ENCODE peak calls at places on chromosomes 4 and X, in nine cellular contexts. T, L, G, K, Z, Q, N, U and A are unnamed samples.

GRCh38 chrX:39519213-39519544 is 578.6 kb downstream of the BCOR start:
- DNase-seq in K (peak; percentile 58), L (peak; percentile 76), G (no peak), T (no peak), Q (no peak), N (no peak), U (no peak), Z (peak; percentile 15), A (no peak)

GRCh38 chr4:98626350-98626749 is 32.1 kb downstream of the TSPAN5 start:
- DNase-seq in G (peak; percentile 67), U (no peak), N (peak; percentile 79), L (peak; percentile 89), K (peak; percentile 83), Q (no peak), T (no peak), Z (peak; percentile 18), A (no peak)

GRCh38 chr4:125168531-125168930 is 146.2 kb upstream of the FAT4 start:
- DNase-seq in K (no peak), U (no peak), G (no peak), Z (no peak), Q (no peak), T (no peak), L (no peak), N (no peak), A (no peak)

GRCh38 chr4:150155391-150155790 is 77.1 kb downstream of the DCLK2 start:
- DNase-seq in Q (no peak), N (peak; percentile 19), L (no peak), K (no peak), T (no peak), Z (no peak), G (no peak), U (no peak), A (no peak)

GRCh38 chrX:153477039-153477438 is 6.7 kb upstream of the HAUS7 start:
- DNase-seq in T (no peak), K (peak; percentile 54), G (no peak), U (no peak), Q (peak; percentile 86), L (peak; percentile 71), Z (no peak), N (no peak), A (no peak)

GRCh38 chr4:55435136-55435535 is 39.4 kb downstream of the TMEM165 start:
- DNase-seq in Z (no peak), K (no peak), L (peak; percentile 52), G (no peak), N (peak; percentile 75), Q (no peak), T (no peak), U (no peak), A (no peak)

GRCh38 chr4:3657917-3658913 is 108.0 kb upstream of the ADRA2C start:
- DNase-seq in K (no peak), G (peak; percentile 97), Z (peak; percentile 28), N (no peak), Q (no peak), L (peak; percentile 62), U (no peak), T (no peak), A (no peak)

GRCh38 chr4:23889814-23890269 is at the start of gene PPARGC1A:
- DNase-seq in Q (peak; percentile 66), Z (peak; percentile 47), T (peak; percentile 91), N (peak; percentile 1), U (no peak), G (peak; percentile 84), K (peak; percentile 30), L (peak; percentile 61), A (peak; percentile 77)

GRCh38 chr4:93144644-93145043 is 683.9 kb upstream of the ATOH1 start:
- DNase-seq in U (no peak), Z (no peak), G (no peak), Q (no peak), K (no peak), N (no peak), T (no peak), L (no peak), A (no peak)

GRCh38 chrX:45479835-45480422 is 279.3 kb upstream of the DIPK2B start:
- DNase-seq in G (no peak), N (peak; percentile 83), U (no peak), Z (no peak), T (no peak), Q (no peak), K (no peak), L (peak; percentile 58), A (no peak)

DNA sequence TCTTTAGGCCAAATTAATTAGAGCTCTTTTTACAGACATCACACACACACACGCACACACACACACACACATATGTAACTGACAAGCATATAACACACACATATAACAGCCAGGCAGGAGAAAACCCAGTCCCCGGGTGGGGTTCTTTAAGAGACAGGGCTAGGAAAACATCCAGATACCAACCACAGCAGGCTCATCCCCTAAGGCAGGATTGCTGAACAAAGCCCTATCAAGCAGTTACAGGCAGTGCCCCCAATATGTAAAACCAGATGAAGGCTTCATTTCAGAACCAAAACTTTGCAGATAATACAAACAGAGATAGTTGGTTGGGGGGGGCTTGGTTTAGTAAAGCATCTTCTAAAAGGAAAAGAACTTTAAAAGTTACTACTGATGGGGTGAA is 18.0 kb upstream of the FAM47E start:
- DNase-seq in Q (no peak), K (no peak), G (no peak), N (no peak), Z (no peak), T (no peak), L (no peak), U (no peak), A (no peak)
- H3K4me3 ChIP-seq in Q (no peak overlapping the region), K (no peak overlapping the region), G (no peak overlapping the region), N (no peak overlapping the region), Z (no peak overlapping the region), T (no peak overlapping the region), L (no peak overlapping the region), U (no peak overlapping the region), A (no peak overlapping the region)

GRCh38 chrX:40845331-40845911 is 110.1 kb upstream of the MED14 start:
- DNase-seq in N (peak; percentile 20), T (no peak), G (no peak), K (peak; percentile 40), U (no peak), Q (no peak), L (peak; percentile 94), Z (peak; percentile 16), A (no peak)
- H3K9me3 ChIP-seq in N (no peaks in the 10 kb centered on the region), T (no peaks in the 10 kb centered on the region), G (peaks cover 24% of the 10 kb centered on the region), K (no peaks in the 10 kb centered on the region), U (peaks cover 43% of the 10 kb centered on the region), Q (peaks cover 8% of the 10 kb centered on the region), L (no peaks in the 10 kb centered on the region), Z (peaks cover 17% of the 10 kb centered on the region), A (no peaks in the 10 kb centered on the region)

GRCh38 chr4:36446275-36446674 is 164.9 kb downstream of the DTHD1 start:
- DNase-seq in K (no peak), U (no peak), Q (no peak), Z (no peak), N (no peak), L (no peak), G (no peak), T (no peak), A (no peak)
- H3K4me3 ChIP-seq in K (no peak overlapping the region), U (no peak overlapping the region), Q (no peak overlapping the region), Z (no peak overlapping the region), N (no peak overlapping the region), L (no peak overlapping the region), G (no peak overlapping the region), T (no peak overlapping the region), A (no peak overlapping the region)

GRCh38 chrX:48818866-48819265 is 7.4 kb upstream of the ERAS start:
- DNase-seq in K (no peak), T (no peak), Q (no peak), Z (no peak), G (no peak), L (no peak), N (no peak), U (no peak), A (no peak)

GRCh38 chrX:48815266-48815665 is 11.0 kb upstream of the ERAS start:
- DNase-seq in K (no peak), Q (no peak), Z (no peak), N (no peak), L (no peak), T (no peak), U (no peak), G (no peak), A (no peak)

GRCh38 chrX:48814722-48815121 is 11.6 kb upstream of the ERAS start:
- DNase-seq in Z (no peak), L (no peak), Q (no peak), U (no peak), N (peak; percentile 13), G (no peak), K (no peak), T (no peak), A (no peak)

GRCh38 chrX:48816014-48816810 is 10.1 kb upstream of the ERAS start:
- DNase-seq in Z (no peak), N (no peak), K (no peak), L (no peak), Q (peak; percentile 64), T (no peak), G (no peak), U (no peak), A (peak; percentile 1)

DNA sequence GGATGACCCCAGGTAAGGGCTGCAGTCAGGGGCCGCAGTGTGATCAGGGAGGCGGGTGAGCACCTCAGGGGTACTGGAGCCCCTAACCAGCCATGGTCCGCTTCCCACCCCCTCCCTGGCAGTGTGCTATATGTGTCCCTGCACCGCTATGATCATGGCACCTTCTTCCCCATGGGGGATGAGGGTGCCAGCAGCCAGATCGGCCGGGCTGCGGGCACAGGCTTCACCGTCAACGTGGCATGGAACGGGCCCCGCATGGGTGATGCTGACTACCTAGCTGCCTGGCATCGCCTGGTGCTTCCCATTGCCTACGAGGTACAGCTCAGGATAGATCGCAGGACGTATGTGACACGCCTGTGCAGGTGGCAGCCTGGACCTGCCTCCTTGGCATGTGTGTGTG is 8.2 kb upstream of the ERAS start:
- DNase-seq in K (no peak), N (peak; percentile 45), Z (no peak), U (no peak), G (no peak), Q (no peak), T (no peak), L (no peak), A (no peak)
- H3K9me3 ChIP-seq in K (no peaks in the 10 kb centered on the region), N (no peaks in the 10 kb centered on the region), Z (no peaks in the 10 kb centered on the region), U (no peaks in the 10 kb centered on the region), G (no peaks in the 10 kb centered on the region), Q (no peaks in the 10 kb centered on the region), T (no peaks in the 10 kb centered on the region), L (no peaks in the 10 kb centered on the region), A (no peaks in the 10 kb centered on the region)

DNA sequence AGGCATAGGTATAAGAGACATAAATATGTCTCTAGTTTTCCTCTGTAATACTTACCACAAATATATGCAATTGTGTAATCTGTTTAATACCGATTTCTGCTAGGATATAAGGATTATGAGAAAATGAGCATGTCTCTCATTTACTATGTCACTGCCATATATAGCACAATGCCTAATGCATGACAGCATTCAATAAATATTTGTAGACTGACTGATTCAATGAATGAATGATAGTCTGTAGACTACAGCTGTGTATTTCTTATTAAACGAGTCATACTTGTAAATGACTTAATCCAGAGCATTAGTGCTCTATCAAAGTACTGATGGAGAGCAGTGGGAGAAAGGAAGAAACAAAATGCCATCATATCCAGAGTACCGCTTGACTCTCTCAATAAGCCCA is 175.6 kb downstream of the PPP3CA start:
- DNase-seq in G (no peak), Q (no peak), Z (no peak), T (no peak), K (no peak), U (no peak), L (no peak), N (no peak), A (no peak)
- H3K4me3 ChIP-seq in G (no peak overlapping the region), Q (no peak overlapping the region), Z (no peak overlapping the region), T (no peak overlapping the region), K (no peak overlapping the region), U (no peak overlapping the region), L (no peak overlapping the region), N (no peak overlapping the region), A (no peak overlapping the region)